ENCODE peak calls at places on chromosomes 16 and 17, in seven cellular contexts. W, V, J, E, M, X and I are unnamed samples.

GRCh38 chr17:42702446-42702845 is 20.1 kb downstream of the CNTNAP1 start:
- DNase-seq in V (no peak), E (no peak), M (no peak), W (no peak), J (no peak), X (no peak), I (no peak)

GRCh38 chr17:2709173-2709661 is 2.3 kb downstream of the CLUH start:
- DNase-seq in M (peak; percentile 44), V (no peak), W (no peak), X (no peak), E (no peak), J (no peak), I (no peak)

GRCh38 chr17:78839173-78839761 is 1.3 kb downstream of the USP36 start:
- DNase-seq in J (peak; percentile 15), M (peak; percentile 40), W (no peak), X (no peak), V (peak; percentile 54), E (no peak), I (no peak)

GRCh38 chr16:5479925-5480324 is 382.3 kb upstream of the EEF2KMT start:
- DNase-seq in J (no peak), M (no peak), W (no peak), V (no peak), X (no peak), E (no peak), I (no peak)

GRCh38 chr17:53722407-53722806 is 100.3 kb upstream of the KIF2B start:
- DNase-seq in E (no peak), V (no peak), X (no peak), M (no peak), J (peak; percentile 12), W (no peak), I (no peak)

GRCh38 chr17:9702916-9703780 is 57.8 kb downstream of the USP43 start:
- DNase-seq in M (peak; percentile 44), X (no peak), V (no peak), J (no peak), E (no peak), W (no peak), I (no peak)

GRCh38 chr16:64740261-64740660 is 381.6 kb downstream of the CDH11 start:
- DNase-seq in M (no peak), V (no peak), J (no peak), W (no peak), E (no peak), X (no peak), I (no peak)

GRCh38 chr17:76900723-76901122 is 32.5 kb downstream of the MGAT5B start:
- DNase-seq in E (no peak), W (no peak), M (no peak), J (no peak), V (no peak), X (no peak), I (no peak)

GRCh38 chr16:31535737-31536136 is 8.0 kb downstream of the AHSP start:
- DNase-seq in J (peak; percentile 69), V (no peak), W (no peak), X (no peak), M (no peak), E (no peak), I (no peak)

GRCh38 chr16:15907863-15908478 is 19.6 kb upstream of the CEP20 start:
- DNase-seq in W (peak; percentile 26), M (peak; percentile 26), E (no peak), J (peak; percentile 85), V (peak; percentile 7), X (no peak), I (no peak)

GRCh38 chr16:22375117-22375962 is 921 bp upstream of the CDR2 start:
- DNase-seq in X (no peak), J (peak; percentile 17), V (no peak), M (no peak), E (no peak), W (no peak), I (no peak)

GRCh38 chr17:49469831-49470568 is 25.1 kb upstream of the NGFR start:
- DNase-seq in W (peak; percentile 61), V (no peak), J (no peak), E (no peak), M (peak; percentile 88), X (no peak), I (no peak)

GRCh38 chr16:86077243-86077940 is 178.4 kb downstream of the IRF8 start:
- DNase-seq in X (no peak), W (no peak), V (no peak), J (no peak), M (no peak), E (no peak), I (no peak)